ENCODE peak calls at places on chromosomes 1 and 21, in seven cellular contexts. One of them, this sample, is unnamed.

GRCh38 chr1:168621356-168621755 is 45.0 kb downstream of the XCL1 start:
- DNase-seq in ovary: no peak
- DNase-seq in neural crest cell: no peak
- DNase-seq in psoas muscle: no peak
- DNase-seq in cardiac muscle cell: peak
- DNase-seq in left ventricle myocardium inferior: no peak
- DNase-seq in Peyer's patch: no peak
- DNase-seq in this sample: no peak

GRCh38 chr1:167474191-167474641 is 44.1 kb downstream of the CD247 start:
- DNase-seq in neural crest cell: no peak
- DNase-seq in cardiac muscle cell: no peak
- DNase-seq in psoas muscle: no peak
- DNase-seq in left ventricle myocardium inferior: no peak
- DNase-seq in ovary: no peak
- DNase-seq in Peyer's patch: peak
- DNase-seq in this sample: no peak

GRCh38 chr1:54980528-54981241 is at the start of gene TMEM61:
- DNase-seq in cardiac muscle cell: no peak
- DNase-seq in psoas muscle: no peak
- DNase-seq in ovary: no peak
- DNase-seq in left ventricle myocardium inferior: no peak
- DNase-seq in neural crest cell: no peak
- DNase-seq in Peyer's patch: peak
- DNase-seq in this sample: peak

GRCh38 chr1:235553063-235553675 is 48.9 kb upstream of the B3GALNT2 start:
- DNase-seq in psoas muscle: no peak
- DNase-seq in ovary: no peak
- DNase-seq in Peyer's patch: no peak
- DNase-seq in cardiac muscle cell: no peak
- DNase-seq in left ventricle myocardium inferior: no peak
- DNase-seq in neural crest cell: no peak
- DNase-seq in this sample: no peak

GRCh38 chr1:31568895-31569655 is 7.2 kb upstream of the TINAGL1 start:
- DNase-seq in cardiac muscle cell: no peak
- DNase-seq in ovary: no peak
- DNase-seq in Peyer's patch: peak
- DNase-seq in psoas muscle: peak
- DNase-seq in left ventricle myocardium inferior: peak
- DNase-seq in neural crest cell: no peak
- DNase-seq in this sample: no peak

GRCh38 chr1:234840843-234841242 is 230.9 kb upstream of the IRF2BP2 start:
- DNase-seq in Peyer's patch: no peak
- DNase-seq in neural crest cell: no peak
- DNase-seq in ovary: no peak
- DNase-seq in cardiac muscle cell: no peak
- DNase-seq in psoas muscle: no peak
- DNase-seq in left ventricle myocardium inferior: no peak
- DNase-seq in this sample: no peak

GRCh38 chr1:150613061-150613920 is 16.1 kb downstream of the ENSA start:
- DNase-seq in psoas muscle: no peak
- DNase-seq in left ventricle myocardium inferior: no peak
- DNase-seq in cardiac muscle cell: peak
- DNase-seq in ovary: no peak
- DNase-seq in Peyer's patch: peak
- DNase-seq in neural crest cell: no peak
- DNase-seq in this sample: peak

GRCh38 chr1:37056201-37056764 is 22.0 kb upstream of the GRIK3 start:
- DNase-seq in Peyer's patch: no peak
- DNase-seq in neural crest cell: no peak
- DNase-seq in ovary: no peak
- DNase-seq in psoas muscle: no peak
- DNase-seq in left ventricle myocardium inferior: no peak
- DNase-seq in cardiac muscle cell: no peak
- DNase-seq in this sample: no peak

GRCh38 chr1:151221616-151222015 is 23.3 kb downstream of the PIP5K1A start:
- DNase-seq in psoas muscle: no peak
- DNase-seq in neural crest cell: no peak
- DNase-seq in Peyer's patch: no peak
- DNase-seq in ovary: no peak
- DNase-seq in cardiac muscle cell: peak
- DNase-seq in left ventricle myocardium inferior: no peak
- DNase-seq in this sample: no peak

GRCh38 chr1:23525558-23526174 is 5.4 kb downstream of the E2F2 start:
- DNase-seq in cardiac muscle cell: no peak
- DNase-seq in ovary: no peak
- DNase-seq in Peyer's patch: peak
- DNase-seq in left ventricle myocardium inferior: no peak
- DNase-seq in neural crest cell: no peak
- DNase-seq in psoas muscle: no peak
- DNase-seq in this sample: no peak

GRCh38 chr1:66937529-66938234 is 12.9 kb downstream of the MIER1 start:
- DNase-seq in left ventricle myocardium inferior: no peak
- DNase-seq in ovary: no peak
- DNase-seq in Peyer's patch: no peak
- DNase-seq in neural crest cell: no peak
- DNase-seq in psoas muscle: no peak
- DNase-seq in cardiac muscle cell: no peak
- DNase-seq in this sample: no peak

GRCh38 chr1:177431123-177431522 is 260.4 kb downstream of the BRINP2 start:
- DNase-seq in ovary: no peak
- DNase-seq in Peyer's patch: no peak
- DNase-seq in neural crest cell: no peak
- DNase-seq in left ventricle myocardium inferior: no peak
- DNase-seq in psoas muscle: no peak
- DNase-seq in cardiac muscle cell: no peak
- DNase-seq in this sample: no peak

GRCh38 chr1:20072771-20073170 is 2.8 kb downstream of the PLA2G5 start:
- DNase-seq in psoas muscle: no peak
- DNase-seq in ovary: no peak
- DNase-seq in neural crest cell: no peak
- DNase-seq in left ventricle myocardium inferior: no peak
- DNase-seq in Peyer's patch: no peak
- DNase-seq in cardiac muscle cell: no peak
- DNase-seq in this sample: no peak

GRCh38 chr1:58881471-58881994 is 97.7 kb upstream of the JUN start:
- DNase-seq in ovary: peak
- DNase-seq in cardiac muscle cell: peak
- DNase-seq in psoas muscle: peak
- DNase-seq in Peyer's patch: peak
- DNase-seq in left ventricle myocardium inferior: no peak
- DNase-seq in neural crest cell: no peak
- DNase-seq in this sample: peak

GRCh38 chr21:36205962-36206361 is 49.3 kb downstream of the DOP1B start:
- DNase-seq in Peyer's patch: no peak
- DNase-seq in ovary: no peak
- DNase-seq in psoas muscle: no peak
- DNase-seq in neural crest cell: no peak
- DNase-seq in left ventricle myocardium inferior: no peak
- DNase-seq in cardiac muscle cell: no peak
- DNase-seq in this sample: no peak

GRCh38 chr1:111769517-111770146 is 13.9 kb downstream of the DDX20 start:
- DNase-seq in psoas muscle: no peak
- DNase-seq in left ventricle myocardium inferior: no peak
- DNase-seq in neural crest cell: no peak
- DNase-seq in cardiac muscle cell: peak
- DNase-seq in Peyer's patch: peak
- DNase-seq in ovary: peak
- DNase-seq in this sample: peak

GRCh38 chr1:30908886-30909777 is 574 bp upstream of the SDC3 start:
- DNase-seq in cardiac muscle cell: no peak
- DNase-seq in psoas muscle: no peak
- DNase-seq in left ventricle myocardium inferior: peak
- DNase-seq in ovary: no peak
- DNase-seq in neural crest cell: no peak
- DNase-seq in Peyer's patch: no peak
- DNase-seq in this sample: no peak

GRCh38 chr1:55685560-55685959 is 470.4 kb upstream of the USP24 start:
- DNase-seq in cardiac muscle cell: no peak
- DNase-seq in Peyer's patch: no peak
- DNase-seq in ovary: no peak
- DNase-seq in psoas muscle: peak
- DNase-seq in neural crest cell: no peak
- DNase-seq in left ventricle myocardium inferior: peak
- DNase-seq in this sample: no peak

GRCh38 chr21:37430184-37430821 is 63.7 kb downstream of the DYRK1A start:
- DNase-seq in psoas muscle: no peak
- DNase-seq in left ventricle myocardium inferior: no peak
- DNase-seq in ovary: no peak
- DNase-seq in Peyer's patch: no peak
- DNase-seq in neural crest cell: no peak
- DNase-seq in cardiac muscle cell: no peak
- DNase-seq in this sample: no peak

GRCh38 chr1:108830119-108831008 is 26.5 kb downstream of the AKNAD1 start:
- DNase-seq in cardiac muscle cell: peak
- DNase-seq in Peyer's patch: peak
- DNase-seq in neural crest cell: no peak
- DNase-seq in psoas muscle: peak
- DNase-seq in ovary: no peak
- DNase-seq in left ventricle myocardium inferior: peak
- DNase-seq in this sample: peak

GRCh38 chr1:13754510-13755103 is 54.6 kb downstream of the PRDM2 start:
- DNase-seq in psoas muscle: no peak
- DNase-seq in neural crest cell: no peak
- DNase-seq in cardiac muscle cell: no peak
- DNase-seq in ovary: no peak
- DNase-seq in left ventricle myocardium inferior: no peak
- DNase-seq in Peyer's patch: no peak
- DNase-seq in this sample: no peak

DNA sequence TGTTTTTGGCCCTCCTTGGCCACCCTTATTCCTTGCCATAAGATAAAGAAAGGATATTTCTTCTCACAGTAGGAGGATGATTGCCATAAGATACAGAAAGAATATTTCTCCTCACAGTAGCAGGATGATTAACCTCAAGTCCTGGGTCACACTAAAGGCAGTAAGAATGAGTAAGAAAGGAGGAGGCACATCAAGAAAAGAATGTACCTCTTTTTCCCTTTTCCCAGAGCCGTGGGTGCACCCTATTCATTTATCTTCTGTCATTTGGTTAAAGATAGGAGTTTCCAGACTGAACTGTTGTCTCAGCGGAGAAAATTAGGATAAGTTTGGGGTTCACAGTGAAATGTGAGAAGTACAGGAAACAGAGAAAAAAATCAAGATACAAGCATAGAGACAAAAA is 52.5 kb downstream of the LRRC8C start:
- DNase-seq in neural crest cell: no peak
- DNase-seq in cardiac muscle cell: no peak
- DNase-seq in left ventricle myocardium inferior: no peak
- DNase-seq in Peyer's patch: no peak
- DNase-seq in psoas muscle: no peak
- DNase-seq in ovary: no peak
- DNase-seq in this sample: no peak
- TF ChIP-seq CTCF in neural crest cell: no peak
- TF ChIP-seq CTCF in cardiac muscle cell: no peak
- TF ChIP-seq CTCF in left ventricle myocardium inferior: no peak
- TF ChIP-seq CTCF in Peyer's patch: no peak
- TF ChIP-seq CTCF in psoas muscle: no peak
- TF ChIP-seq CTCF in ovary: no peak
- TF ChIP-seq CTCF in this sample: no peak

GRCh38 chr1:119000371-119001180 is 12.4 kb upstream of the TBX15 start:
- DNase-seq in cardiac muscle cell: no peak
- DNase-seq in neural crest cell: no peak
- DNase-seq in psoas muscle: no peak
- DNase-seq in Peyer's patch: no peak
- DNase-seq in left ventricle myocardium inferior: no peak
- DNase-seq in ovary: no peak
- DNase-seq in this sample: no peak

GRCh38 chr1:119004129-119004527 is 16.0 kb upstream of the TBX15 start:
- DNase-seq in cardiac muscle cell: no peak
- DNase-seq in ovary: no peak
- DNase-seq in Peyer's patch: no peak
- DNase-seq in neural crest cell: no peak
- DNase-seq in psoas muscle: no peak
- DNase-seq in left ventricle myocardium inferior: no peak
- DNase-seq in this sample: no peak

GRCh38 chr1:118999348-119000071 is 11.4 kb upstream of the TBX15 start:
- DNase-seq in Peyer's patch: no peak
- DNase-seq in psoas muscle: no peak
- DNase-seq in ovary: no peak
- DNase-seq in cardiac muscle cell: no peak
- DNase-seq in neural crest cell: no peak
- DNase-seq in left ventricle myocardium inferior: no peak
- DNase-seq in this sample: no peak

GRCh38 chr1:119003413-119004128 is 15.4 kb upstream of the TBX15 start:
- DNase-seq in left ventricle myocardium inferior: no peak
- DNase-seq in ovary: no peak
- DNase-seq in psoas muscle: no peak
- DNase-seq in cardiac muscle cell: no peak
- DNase-seq in neural crest cell: no peak
- DNase-seq in Peyer's patch: no peak
- DNase-seq in this sample: no peak

DNA sequence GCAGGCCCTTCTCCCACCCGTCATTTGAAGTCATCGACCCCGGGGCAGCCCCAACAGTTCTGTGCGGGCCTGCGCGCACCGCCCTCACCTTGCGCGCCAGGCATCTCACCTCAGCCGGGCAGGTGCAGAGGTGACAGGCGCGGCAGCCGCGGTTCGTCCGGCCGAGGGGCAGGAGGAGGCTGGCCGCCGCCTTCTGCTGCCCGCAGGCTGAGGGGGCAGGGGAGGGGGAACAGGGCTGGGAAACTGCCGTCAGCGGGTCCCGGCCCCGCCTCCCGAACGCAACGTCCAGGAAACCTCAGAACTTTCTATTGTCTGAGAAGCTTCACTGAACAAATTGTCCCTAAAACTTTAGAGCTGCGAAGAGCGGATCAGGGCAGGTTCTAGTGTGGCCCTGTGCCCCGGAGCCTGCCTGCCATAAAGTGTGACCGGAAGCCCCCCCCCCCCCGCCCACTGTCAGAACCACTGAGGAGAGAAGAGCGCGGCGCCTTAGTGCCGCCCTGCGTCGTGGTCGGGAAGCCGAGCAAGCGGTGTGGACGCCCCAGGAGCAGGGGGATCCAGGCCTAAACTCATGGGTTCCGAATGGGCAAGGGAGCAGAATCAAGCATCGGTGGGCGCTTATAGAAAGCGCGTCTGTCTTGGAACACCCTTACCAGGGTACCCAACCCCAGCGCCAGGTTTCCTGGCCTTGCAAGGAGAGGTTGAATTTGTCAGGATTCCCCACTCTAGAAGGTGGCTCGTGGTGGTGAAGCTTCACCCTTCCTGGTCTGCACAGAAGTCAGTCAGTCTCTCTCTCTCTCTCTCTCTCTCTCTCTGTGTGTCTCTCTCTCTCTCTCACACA is 13.3 kb upstream of the TBX15 start:
- DNase-seq in neural crest cell: no peak
- DNase-seq in left ventricle myocardium inferior: no peak
- DNase-seq in ovary: no peak
- DNase-seq in Peyer's patch: no peak
- DNase-seq in cardiac muscle cell: peak
- DNase-seq in psoas muscle: no peak
- DNase-seq in this sample: peak
- TF ChIP-seq CTCF in neural crest cell: no peak
- TF ChIP-seq CTCF in left ventricle myocardium inferior: no peak
- TF ChIP-seq CTCF in ovary: no peak
- TF ChIP-seq CTCF in Peyer's patch: no peak
- TF ChIP-seq CTCF in cardiac muscle cell: no peak
- TF ChIP-seq CTCF in psoas muscle: no peak
- TF ChIP-seq CTCF in this sample: no peak

GRCh38 chr1:68321084-68321685 is 88.9 kb upstream of the WLS start:
- DNase-seq in ovary: peak
- DNase-seq in Peyer's patch: peak
- DNase-seq in neural crest cell: peak
- DNase-seq in cardiac muscle cell: peak
- DNase-seq in psoas muscle: peak
- DNase-seq in left ventricle myocardium inferior: peak
- DNase-seq in this sample: peak
- TF ChIP-seq CTCF in ovary: peak
- TF ChIP-seq CTCF in Peyer's patch: peak
- TF ChIP-seq CTCF in neural crest cell: peak
- TF ChIP-seq CTCF in cardiac muscle cell: peak
- TF ChIP-seq CTCF in psoas muscle: peak
- TF ChIP-seq CTCF in left ventricle myocardium inferior: peak
- TF ChIP-seq CTCF in this sample: peak

GRCh38 chr21:33075596-33076195 is 5.8 kb downstream of the OLIG1 start:
- DNase-seq in left ventricle myocardium inferior: no peak
- DNase-seq in ovary: no peak
- DNase-seq in psoas muscle: no peak
- DNase-seq in Peyer's patch: no peak
- DNase-seq in neural crest cell: no peak
- DNase-seq in cardiac muscle cell: no peak
- DNase-seq in this sample: peak
- TF ChIP-seq CTCF in left ventricle myocardium inferior: no peak
- TF ChIP-seq CTCF in ovary: no peak
- TF ChIP-seq CTCF in psoas muscle: no peak
- TF ChIP-seq CTCF in Peyer's patch: no peak
- TF ChIP-seq CTCF in neural crest cell: no peak
- TF ChIP-seq CTCF in cardiac muscle cell: no peak
- TF ChIP-seq CTCF in this sample: no peak

This sample was measured in Calu3.